ENCODE peak calls at places on chromosomes 6 and 20, in seven cellular contexts. One of them, this sample, is unnamed.

GRCh38 chr20:41456341-41456740 is 89.7 kb upstream of the EMILIN3 start:
- DNase-seq in lower leg skin: no peak
- DNase-seq in foreskin fibroblast: peak; percentile 64
- DNase-seq in fibroblast of lung: peak; percentile 14
- DNase-seq in HFF-Myc: peak; percentile 68
- DNase-seq in AG10803: peak; percentile 76
- DNase-seq in BJ: no peak
- DNase-seq in this sample: no peak

GRCh38 chr6:151900897-151901485 is 93.5 kb downstream of the ESR1 start:
- DNase-seq in lower leg skin: no peak
- DNase-seq in foreskin fibroblast: no peak
- DNase-seq in fibroblast of lung: no peak
- DNase-seq in HFF-Myc: no peak
- DNase-seq in AG10803: no peak
- DNase-seq in BJ: no peak
- DNase-seq in this sample: no peak

GRCh38 chr6:105873799-105874198 is 212.3 kb upstream of the PRDM1 start:
- DNase-seq in lower leg skin: no peak
- DNase-seq in foreskin fibroblast: no peak
- DNase-seq in fibroblast of lung: no peak
- DNase-seq in HFF-Myc: no peak
- DNase-seq in AG10803: no peak
- DNase-seq in BJ: no peak
- DNase-seq in this sample: no peak

GRCh38 chr6:140183881-140184280 is 809.4 kb upstream of the CITED2 start:
- DNase-seq in lower leg skin: no peak
- DNase-seq in foreskin fibroblast: peak; percentile 53
- DNase-seq in fibroblast of lung: peak; percentile 48
- DNase-seq in HFF-Myc: no peak
- DNase-seq in AG10803: peak; percentile 88
- DNase-seq in BJ: peak; percentile 91
- DNase-seq in this sample: peak; percentile 86

GRCh38 chr20:15220009-15220656 is 882.7 kb upstream of the FLRT3 start:
- DNase-seq in lower leg skin: no peak
- DNase-seq in foreskin fibroblast: peak; percentile 18
- DNase-seq in fibroblast of lung: no peak
- DNase-seq in HFF-Myc: no peak
- DNase-seq in AG10803: peak; percentile 16
- DNase-seq in BJ: no peak
- DNase-seq in this sample: no peak

GRCh38 chr6:89895273-89895874 is 1.1 kb downstream of the GJA10 start:
- DNase-seq in lower leg skin: peak; percentile 46
- DNase-seq in foreskin fibroblast: peak; percentile 39
- DNase-seq in fibroblast of lung: peak; percentile 62
- DNase-seq in HFF-Myc: peak; percentile 19
- DNase-seq in AG10803: peak; percentile 34
- DNase-seq in BJ: no peak
- DNase-seq in this sample: no peak

GRCh38 chr6:12011276-12012112 is 618 bp upstream of the HIVEP1 start:
- DNase-seq in lower leg skin: peak; percentile 100
- DNase-seq in foreskin fibroblast: peak; percentile 98
- DNase-seq in fibroblast of lung: peak; percentile 96
- DNase-seq in HFF-Myc: peak; percentile 76
- DNase-seq in AG10803: peak; percentile 98
- DNase-seq in BJ: peak; percentile 80
- DNase-seq in this sample: peak; percentile 90

GRCh38 chr6:3841711-3842565 is 7.2 kb upstream of the FAM50B start:
- DNase-seq in lower leg skin: peak; percentile 89
- DNase-seq in foreskin fibroblast: peak; percentile 83
- DNase-seq in fibroblast of lung: peak; percentile 88
- DNase-seq in HFF-Myc: no peak
- DNase-seq in AG10803: peak; percentile 90
- DNase-seq in BJ: peak; percentile 78
- DNase-seq in this sample: peak; percentile 63

GRCh38 chr6:144947398-144947976 is 662.4 kb downstream of the UTRN start:
- DNase-seq in lower leg skin: no peak
- DNase-seq in foreskin fibroblast: no peak
- DNase-seq in fibroblast of lung: no peak
- DNase-seq in HFF-Myc: no peak
- DNase-seq in AG10803: no peak
- DNase-seq in BJ: no peak
- DNase-seq in this sample: no peak

GRCh38 chr6:146598785-146599405 is at the start of gene ADGB:
- DNase-seq in lower leg skin: no peak
- DNase-seq in foreskin fibroblast: peak; percentile 52
- DNase-seq in fibroblast of lung: peak; percentile 62
- DNase-seq in HFF-Myc: no peak
- DNase-seq in AG10803: peak; percentile 40
- DNase-seq in BJ: peak; percentile 7
- DNase-seq in this sample: no peak

GRCh38 chr6:138996524-138996923 is 8.5 kb upstream of the REPS1 start:
- DNase-seq in lower leg skin: no peak
- DNase-seq in foreskin fibroblast: no peak
- DNase-seq in fibroblast of lung: peak; percentile 33
- DNase-seq in HFF-Myc: no peak
- DNase-seq in AG10803: no peak
- DNase-seq in BJ: no peak
- DNase-seq in this sample: no peak

GRCh38 chr20:58713801-58714339 is 21.3 kb downstream of the NPEPL1 start:
- DNase-seq in lower leg skin: peak; percentile 68
- DNase-seq in foreskin fibroblast: no peak
- DNase-seq in fibroblast of lung: no peak
- DNase-seq in HFF-Myc: no peak
- DNase-seq in AG10803: no peak
- DNase-seq in BJ: no peak
- DNase-seq in this sample: no peak

GRCh38 chr20:1286267-1287036 is 20.4 kb downstream of the SNPH start:
- DNase-seq in lower leg skin: peak; percentile 68
- DNase-seq in foreskin fibroblast: no peak
- DNase-seq in fibroblast of lung: no peak
- DNase-seq in HFF-Myc: no peak
- DNase-seq in AG10803: no peak
- DNase-seq in BJ: no peak
- DNase-seq in this sample: no peak

GRCh38 chr6:157323114-157323923 is at the start of gene TMEM242:
- DNase-seq in lower leg skin: peak; percentile 98
- DNase-seq in foreskin fibroblast: peak; percentile 94
- DNase-seq in fibroblast of lung: peak; percentile 95
- DNase-seq in HFF-Myc: peak; percentile 79
- DNase-seq in AG10803: peak; percentile 93
- DNase-seq in BJ: peak; percentile 57
- DNase-seq in this sample: peak; percentile 70

GRCh38 chr6:157325069-157325805 is 1.9 kb upstream of the TMEM242 start:
- DNase-seq in lower leg skin: no peak
- DNase-seq in foreskin fibroblast: peak; percentile 28
- DNase-seq in fibroblast of lung: peak; percentile 53
- DNase-seq in HFF-Myc: no peak
- DNase-seq in AG10803: no peak
- DNase-seq in BJ: no peak
- DNase-seq in this sample: no peak

GRCh38 chr6:157326979-157327378 is 3.7 kb upstream of the TMEM242 start:
- DNase-seq in lower leg skin: no peak
- DNase-seq in foreskin fibroblast: no peak
- DNase-seq in fibroblast of lung: peak; percentile 76
- DNase-seq in HFF-Myc: no peak
- DNase-seq in AG10803: no peak
- DNase-seq in BJ: no peak
- DNase-seq in this sample: no peak

GRCh38 chr6:157322792-157323113 is 566 bp downstream of the TMEM242 start:
- DNase-seq in lower leg skin: no peak
- DNase-seq in foreskin fibroblast: no peak
- DNase-seq in fibroblast of lung: no peak
- DNase-seq in HFF-Myc: no peak
- DNase-seq in AG10803: no peak
- DNase-seq in BJ: no peak
- DNase-seq in this sample: no peak

GRCh38 chr6:157323924-157324276 is 581 bp upstream of the TMEM242 start:
- DNase-seq in lower leg skin: peak; percentile 95
- DNase-seq in foreskin fibroblast: peak; percentile 87
- DNase-seq in fibroblast of lung: peak; percentile 88
- DNase-seq in HFF-Myc: peak; percentile 31
- DNase-seq in AG10803: peak; percentile 82
- DNase-seq in BJ: no peak
- DNase-seq in this sample: peak; percentile 41
- TF ChIP-seq CTCF in lower leg skin: no peak
- TF ChIP-seq CTCF in foreskin fibroblast: no peak
- TF ChIP-seq CTCF in fibroblast of lung: peak; percentile 12
- TF ChIP-seq CTCF in HFF-Myc: no peak
- TF ChIP-seq CTCF in AG10803: peak; percentile 40
- TF ChIP-seq CTCF in BJ: peak; percentile 41
- TF ChIP-seq CTCF in this sample: peak; percentile 29

GRCh38 chr6:167797079-167797870 is 29.4 kb upstream of the AFDN start:
- DNase-seq in lower leg skin: peak; percentile 76
- DNase-seq in foreskin fibroblast: no peak
- DNase-seq in fibroblast of lung: no peak
- DNase-seq in HFF-Myc: no peak
- DNase-seq in AG10803: no peak
- DNase-seq in BJ: no peak
- DNase-seq in this sample: no peak

GRCh38 chr6:167794386-167795157 is 32.1 kb upstream of the AFDN start:
- DNase-seq in lower leg skin: peak; percentile 67
- DNase-seq in foreskin fibroblast: no peak
- DNase-seq in fibroblast of lung: no peak
- DNase-seq in HFF-Myc: no peak
- DNase-seq in AG10803: no peak
- DNase-seq in BJ: no peak
- DNase-seq in this sample: no peak

GRCh38 chr6:167795874-167796667 is 30.6 kb upstream of the AFDN start:
- DNase-seq in lower leg skin: peak; percentile 86
- DNase-seq in foreskin fibroblast: no peak
- DNase-seq in fibroblast of lung: no peak
- DNase-seq in HFF-Myc: no peak
- DNase-seq in AG10803: no peak
- DNase-seq in BJ: no peak
- DNase-seq in this sample: no peak

GRCh38 chr6:167796668-167797031 is 30.1 kb upstream of the AFDN start:
- DNase-seq in lower leg skin: no peak
- DNase-seq in foreskin fibroblast: no peak
- DNase-seq in fibroblast of lung: no peak
- DNase-seq in HFF-Myc: no peak
- DNase-seq in AG10803: no peak
- DNase-seq in BJ: no peak
- DNase-seq in this sample: no peak

GRCh38 chr6:167795321-167795811 is 31.3 kb upstream of the AFDN start:
- DNase-seq in lower leg skin: peak; percentile 75
- DNase-seq in foreskin fibroblast: no peak
- DNase-seq in fibroblast of lung: no peak
- DNase-seq in HFF-Myc: no peak
- DNase-seq in AG10803: no peak
- DNase-seq in BJ: no peak
- DNase-seq in this sample: no peak
- H3K4me3 ChIP-seq in lower leg skin: no peak overlapping the region
- H3K4me3 ChIP-seq in foreskin fibroblast: no peak overlapping the region
- H3K4me3 ChIP-seq in fibroblast of lung: no peak overlapping the region
- H3K4me3 ChIP-seq in HFF-Myc: no peak overlapping the region
- H3K4me3 ChIP-seq in AG10803: no peak overlapping the region
- H3K4me3 ChIP-seq in BJ: no peak overlapping the region
- H3K4me3 ChIP-seq in this sample: no peak overlapping the region

DNA sequence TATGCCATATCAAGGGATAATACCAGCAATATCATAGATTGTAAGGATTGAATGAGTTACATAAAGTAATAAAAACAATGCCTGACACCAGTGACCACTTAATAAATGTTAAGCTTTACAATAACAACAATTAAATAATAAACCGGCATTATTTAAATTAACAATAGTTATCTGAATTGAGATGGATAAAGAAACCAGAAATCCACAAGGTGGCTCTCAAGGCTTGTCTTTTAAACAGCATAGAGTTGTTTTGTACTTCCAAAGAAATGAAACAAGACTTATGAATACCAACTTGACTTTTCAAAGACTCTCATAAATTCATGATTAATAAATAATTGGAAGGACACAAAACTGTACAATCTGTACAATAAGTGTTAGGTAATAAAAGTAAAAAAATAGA is 203.1 kb downstream of the ASCC3 start:
- DNase-seq in lower leg skin: no peak
- DNase-seq in foreskin fibroblast: no peak
- DNase-seq in fibroblast of lung: no peak
- DNase-seq in HFF-Myc: no peak
- DNase-seq in AG10803: no peak
- DNase-seq in BJ: no peak
- DNase-seq in this sample: no peak
- TF ChIP-seq CTCF in lower leg skin: no peak
- TF ChIP-seq CTCF in foreskin fibroblast: no peak
- TF ChIP-seq CTCF in fibroblast of lung: peak; percentile 15
- TF ChIP-seq CTCF in HFF-Myc: no peak
- TF ChIP-seq CTCF in AG10803: peak; percentile 8
- TF ChIP-seq CTCF in BJ: peak; percentile 12
- TF ChIP-seq CTCF in this sample: no peak

GRCh38 chr6:6234963-6235362 is 85.5 kb downstream of the F13A1 start:
- DNase-seq in lower leg skin: no peak
- DNase-seq in foreskin fibroblast: no peak
- DNase-seq in fibroblast of lung: no peak
- DNase-seq in HFF-Myc: no peak
- DNase-seq in AG10803: no peak
- DNase-seq in BJ: no peak
- DNase-seq in this sample: no peak

GRCh38 chr6:6227896-6228295 is 92.6 kb downstream of the F13A1 start:
- DNase-seq in lower leg skin: no peak
- DNase-seq in foreskin fibroblast: no peak
- DNase-seq in fibroblast of lung: no peak
- DNase-seq in HFF-Myc: no peak
- DNase-seq in AG10803: no peak
- DNase-seq in BJ: no peak
- DNase-seq in this sample: no peak

GRCh38 chr6:6225885-6226284 is 94.6 kb downstream of the F13A1 start:
- DNase-seq in lower leg skin: no peak
- DNase-seq in foreskin fibroblast: no peak
- DNase-seq in fibroblast of lung: no peak
- DNase-seq in HFF-Myc: no peak
- DNase-seq in AG10803: no peak
- DNase-seq in BJ: no peak
- DNase-seq in this sample: no peak

GRCh38 chr6:6224933-6225486 is 95.5 kb downstream of the F13A1 start:
- DNase-seq in lower leg skin: no peak
- DNase-seq in foreskin fibroblast: no peak
- DNase-seq in fibroblast of lung: no peak
- DNase-seq in HFF-Myc: no peak
- DNase-seq in AG10803: no peak
- DNase-seq in BJ: no peak
- DNase-seq in this sample: no peak

GRCh38 chr6:6230286-6230685 is 90.2 kb downstream of the F13A1 start:
- DNase-seq in lower leg skin: no peak
- DNase-seq in foreskin fibroblast: no peak
- DNase-seq in fibroblast of lung: no peak
- DNase-seq in HFF-Myc: no peak
- DNase-seq in AG10803: no peak
- DNase-seq in BJ: no peak
- DNase-seq in this sample: no peak
- H3K4me3 ChIP-seq in lower leg skin: no peak overlapping the region
- H3K4me3 ChIP-seq in foreskin fibroblast: no peak overlapping the region
- H3K4me3 ChIP-seq in fibroblast of lung: no peak overlapping the region
- H3K4me3 ChIP-seq in HFF-Myc: no peak overlapping the region
- H3K4me3 ChIP-seq in AG10803: no peak overlapping the region
- H3K4me3 ChIP-seq in BJ: no peak overlapping the region
- H3K4me3 ChIP-seq in this sample: no peak overlapping the region

GRCh38 chr6:111799576-111800467 is 73.4 kb downstream of the FYN start:
- DNase-seq in lower leg skin: no peak
- DNase-seq in foreskin fibroblast: no peak
- DNase-seq in fibroblast of lung: peak; percentile 33
- DNase-seq in HFF-Myc: no peak
- DNase-seq in AG10803: no peak
- DNase-seq in BJ: no peak
- DNase-seq in this sample: no peak
- TF ChIP-seq CTCF in lower leg skin: no peak
- TF ChIP-seq CTCF in foreskin fibroblast: no peak
- TF ChIP-seq CTCF in fibroblast of lung: no peak
- TF ChIP-seq CTCF in HFF-Myc: peak; percentile 6
- TF ChIP-seq CTCF in AG10803: no peak
- TF ChIP-seq CTCF in BJ: peak; percentile 3
- TF ChIP-seq CTCF in this sample: peak; percentile 30

This sample was measured in AG09309.